ENCODE peak calls at places on chromosomes 2 and 18, in six cellular contexts. O is gastrocnemius medialis, I is ovary, S is IMR-90, T is suprapubic skin, P is A549. C is an unnamed sample.

GRCh38 chr2:200604571-200605255 is 18.9 kb downstream of the AOX1 start:
- DNase-seq in O (no peak), I (no peak), S (peak), T (no peak), P (no peak), C (no peak)

GRCh38 chr2:223753940-223754339 is 83.4 kb downstream of the AP1S3 start:
- DNase-seq in O (no peak), I (no peak), S (no peak), T (no peak), P (no peak), C (no peak)

GRCh38 chr2:232875256-232876070 is 5.4 kb downstream of the SNORC start:
- DNase-seq in O (no peak), I (peak), S (no peak), T (no peak), P (peak), C (peak)

GRCh38 chr2:215531284-215531683 is 95.4 kb upstream of the FN1 start:
- DNase-seq in O (no peak), I (no peak), S (peak), T (no peak), P (no peak), C (no peak)

GRCh38 chr2:85413592-85414421 is 3.6 kb upstream of the CAPG start:
- DNase-seq in O (no peak), I (peak), S (peak), T (peak), P (no peak), C (no peak)

GRCh38 chr2:36697424-36698066 is 1.0 kb downstream of the VIT start:
- DNase-seq in O (no peak), I (no peak), S (peak), T (no peak), P (no peak), C (no peak)

GRCh38 chr2:151508519-151508918 is 98.8 kb downstream of the RIF1 start:
- DNase-seq in O (no peak), I (no peak), S (no peak), T (no peak), P (no peak), C (no peak)

GRCh38 chr2:27298391-27299080 is 9.7 kb downstream of the UCN start:
- DNase-seq in O (peak), I (no peak), S (no peak), T (no peak), P (no peak), C (no peak)

GRCh38 chr2:232890896-232891601 is 21.0 kb downstream of the SNORC start:
- DNase-seq in O (peak), I (no peak), S (peak), T (peak), P (no peak), C (peak)

GRCh38 chr2:72330673-72331072 is 183.0 kb upstream of the CYP26B1 start:
- DNase-seq in O (no peak), I (no peak), S (peak), T (no peak), P (no peak), C (no peak)

GRCh38 chr18:23380817-23381216 is 72.3 kb upstream of the RIOK3 start:
- DNase-seq in O (no peak), I (no peak), S (peak), T (no peak), P (no peak), C (no peak)

GRCh38 chr2:146890491-146890890 is 954.3 kb upstream of the ACVR2A start:
- DNase-seq in O (no peak), I (no peak), S (no peak), T (no peak), P (no peak), C (no peak)

GRCh38 chr18:36706313-36706881 is 122.4 kb downstream of the TPGS2 start:
- DNase-seq in O (no peak), I (no peak), S (peak), T (no peak), P (no peak), C (no peak)

GRCh38 chr18:3898866-3899613 is 449.1 kb downstream of the TGIF1 start:
- DNase-seq in O (no peak), I (no peak), S (no peak), T (no peak), P (no peak), C (no peak)

GRCh38 chr2:18253686-18254197 is 306.7 kb downstream of the RDH14 start:
- DNase-seq in O (no peak), I (no peak), S (no peak), T (no peak), P (no peak), C (no peak)

GRCh38 chr2:188693771-188694170 is 280.4 kb upstream of the COL3A1 start:
- DNase-seq in O (no peak), I (no peak), S (no peak), T (no peak), P (no peak), C (no peak)

GRCh38 chr2:188693111-188693510 is 281.1 kb upstream of the COL3A1 start:
- DNase-seq in O (no peak), I (no peak), S (no peak), T (peak), P (no peak), C (peak)

GRCh38 chr2:188701836-188702235 is 272.3 kb upstream of the COL3A1 start:
- DNase-seq in O (no peak), I (no peak), S (peak), T (no peak), P (peak), C (no peak)

GRCh38 chr2:188695953-188696352 is 278.2 kb upstream of the COL3A1 start:
- DNase-seq in O (no peak), I (no peak), S (peak), T (no peak), P (peak), C (no peak)
- H3K27ac ChIP-seq in O (no peak), I (no peak), S (no peak), T (no peak), P (no peak), C (no peak)

DNA sequence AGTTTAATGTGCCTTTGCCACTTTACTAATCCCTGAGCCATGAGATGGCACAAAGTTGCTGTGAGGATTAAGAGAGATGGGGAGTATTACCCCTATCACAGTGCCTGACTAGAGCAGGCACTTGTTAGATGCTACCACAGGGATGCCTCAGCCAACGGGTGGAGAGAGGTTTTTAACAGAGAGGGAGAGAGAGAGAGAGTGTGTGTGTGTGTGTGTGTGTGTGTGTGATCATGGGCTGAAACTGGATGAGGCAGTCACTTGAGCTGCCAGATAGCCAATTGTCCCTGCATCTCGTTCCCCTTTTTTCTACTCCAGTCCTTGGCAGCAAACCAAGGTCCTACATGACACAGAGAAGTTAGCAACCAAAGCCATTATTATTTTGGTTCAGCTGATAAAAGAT is 3.0 kb downstream of the CD8A start:
- DNase-seq in O (no peak), I (no peak), S (no peak), T (no peak), P (peak), C (peak)
- H3K4me3 ChIP-seq in O (no peak), I (no peak), S (no peak), T (no peak), P (no peak), C (no peak)

GRCh38 chr2:15560988-15561573 is at the start of gene NBAS:
- DNase-seq in O (peak), I (peak), S (peak), T (peak), P (peak), C (peak)
- TF ChIP-seq POLR2A in O (peak), I (peak), S (peak), T (no peak), P (peak), C (no peak)

GRCh38 chr2:23005469-23005868 is 379.5 kb upstream of the KLHL29 start:
- DNase-seq in O (no peak), I (no peak), S (no peak), T (no peak), P (no peak), C (no peak)

GRCh38 chr2:23012499-23012898 is 372.5 kb upstream of the KLHL29 start:
- DNase-seq in O (no peak), I (no peak), S (no peak), T (no peak), P (no peak), C (no peak)

GRCh38 chr2:23008951-23009350 is 376.0 kb upstream of the KLHL29 start:
- DNase-seq in O (no peak), I (no peak), S (no peak), T (no peak), P (no peak), C (no peak)

GRCh38 chr2:23007836-23008235 is 377.1 kb upstream of the KLHL29 start:
- DNase-seq in O (no peak), I (no peak), S (no peak), T (no peak), P (no peak), C (no peak)

GRCh38 chr2:23009545-23010149 is 375.3 kb upstream of the KLHL29 start:
- DNase-seq in O (peak), I (no peak), S (peak), T (no peak), P (no peak), C (peak)
- H3K27ac ChIP-seq in O (no peak), I (no peak), S (no peak), T (no peak), P (no peak), C (no peak)

DNA sequence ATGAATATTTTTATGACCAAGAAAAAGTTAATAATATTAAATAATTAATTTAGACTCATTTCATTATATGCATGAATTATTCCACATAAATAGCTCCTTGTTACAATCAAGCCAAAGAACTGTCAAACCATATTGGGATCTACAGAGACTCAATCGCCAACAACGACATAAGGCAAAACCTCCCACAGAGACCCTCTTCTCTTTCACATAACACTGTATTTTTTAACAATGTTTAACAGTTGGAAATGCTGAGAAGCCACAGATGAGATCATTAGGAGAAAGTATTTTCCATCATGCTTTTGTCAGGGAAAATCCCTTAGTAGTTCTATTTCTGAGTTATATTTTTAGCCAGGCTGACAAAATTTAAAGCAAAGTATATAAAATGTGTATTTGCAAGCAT is 383.9 kb downstream of the NRXN1 start:
- DNase-seq in O (no peak), I (no peak), S (no peak), T (no peak), P (no peak), C (no peak)
- H3K4me3 ChIP-seq in O (no peak), I (no peak), S (no peak), T (no peak), P (no peak), C (no peak)

GRCh38 chr2:10521356-10521755 is 73.2 kb upstream of the ODC1 start:
- DNase-seq in O (no peak), I (no peak), S (no peak), T (peak), P (no peak), C (no peak)
- TF ChIP-seq POLR2A in O (no peak), I (no peak), S (no peak), T (no peak), P (no peak), C (no peak)

GRCh38 chr2:105734762-105735538 is 9.8 kb upstream of the NCK2 start:
- DNase-seq in O (no peak), I (no peak), S (peak), T (no peak), P (no peak), C (no peak)
- H3K27ac ChIP-seq in O (no peak), I (no peak), S (no peak), T (no peak), P (no peak), C (no peak)

GRCh38 chr2:119431155-119431975 is at the start of gene TMEM37:
- DNase-seq in O (peak), I (peak), S (peak), T (peak), P (peak), C (peak)

GRCh38 chr2:119431976-119432881 is 575 bp downstream of the TMEM37 start:
- DNase-seq in O (no peak), I (peak), S (peak), T (peak), P (no peak), C (no peak)

GRCh38 chr2:119433636-119434327 is 2.1 kb downstream of the TMEM37 start:
- DNase-seq in O (no peak), I (no peak), S (no peak), T (no peak), P (no peak), C (no peak)

GRCh38 chr2:119434664-119435063 is 3.0 kb downstream of the TMEM37 start:
- DNase-seq in O (no peak), I (no peak), S (no peak), T (no peak), P (no peak), C (no peak)

DNA sequence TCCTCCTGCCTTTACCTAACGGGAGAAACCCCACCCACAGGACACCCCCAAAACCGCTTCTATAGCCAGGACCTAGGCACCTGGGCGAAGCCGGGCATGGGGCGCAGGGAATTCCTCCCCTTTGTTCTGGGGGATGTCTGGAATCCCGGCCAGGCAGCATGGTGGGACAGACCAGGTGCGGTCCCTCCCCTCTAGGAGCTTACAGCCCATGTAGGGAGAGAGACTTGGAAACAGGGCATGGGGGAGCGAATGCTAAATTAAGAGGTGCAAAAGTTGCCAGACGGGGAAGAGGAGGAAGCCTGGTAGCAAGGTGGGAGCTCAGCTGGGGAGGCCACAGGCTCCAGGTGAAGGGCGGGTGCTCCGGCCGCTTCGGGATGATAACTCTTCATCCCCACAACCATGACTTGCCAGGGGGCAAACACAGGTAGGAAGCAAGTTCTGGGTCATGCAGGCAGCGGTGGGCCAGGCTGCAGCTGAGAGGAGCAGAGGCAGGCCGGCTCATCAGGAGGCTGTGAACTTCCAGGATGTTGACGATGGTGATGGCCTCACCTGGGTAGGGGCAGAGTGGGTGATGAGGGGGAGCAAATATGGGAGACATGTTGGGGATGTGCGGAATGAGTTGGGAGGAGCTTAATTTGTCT is 1.3 kb downstream of the TMEM37 start:
- DNase-seq in O (no peak), I (no peak), S (no peak), T (peak), P (no peak), C (no peak)
- H3K4me3 ChIP-seq in O (no peak), I (no peak), S (no peak), T (peak), P (no peak), C (peak)

GRCh38 chr2:42568431-42569115 is at the start of gene MTA3:
- DNase-seq in O (peak), I (peak), S (no peak), T (peak), P (peak), C (peak)
- TF ChIP-seq POLR2A in O (no peak), I (no peak), S (no peak), T (no peak), P (peak), C (no peak)

DNA sequence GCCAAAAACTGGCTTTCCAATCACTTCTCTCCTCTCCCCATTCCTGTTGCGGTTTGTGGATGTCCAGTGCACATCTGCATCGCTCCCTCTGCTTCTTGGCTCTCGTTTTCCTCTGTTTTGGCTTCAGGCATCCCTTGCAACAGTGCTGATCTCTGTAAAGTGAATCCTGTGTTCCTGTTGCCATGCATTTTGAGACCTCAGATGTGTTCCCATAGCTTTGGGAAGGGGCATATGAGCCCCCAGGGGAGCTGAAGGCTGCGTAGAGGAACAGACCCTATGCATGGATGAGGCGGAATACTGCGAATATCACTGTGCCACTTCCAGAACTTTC is 168.4 kb upstream of the HAAO start:
- DNase-seq in O (peak), I (no peak), S (no peak), T (no peak), P (no peak), C (no peak)
- H3K27ac ChIP-seq in O (peak), I (peak), S (no peak), T (peak), P (no peak), C (peak)